ENCODE peak calls at places on chromosomes 7 and 10, in eight cellular contexts. One of them, this sample, is unnamed.
A peak's percentile ranks its signal among the peaks of the same experiment; 100 is the strongest.

GRCh38 chr10:63430091-63430998 is 35.4 kb downstream of the JMJD1C start:
- DNase-seq in RWPE2: no peak
- DNase-seq in CD8-positive, alpha-beta T cell: no peak
- DNase-seq in pancreas: no peak
- DNase-seq in left ventricle myocardium inferior: no peak
- DNase-seq in transverse colon: no peak
- DNase-seq in fibroblast of pulmonary artery: peak; percentile 85
- DNase-seq in psoas muscle: no peak
- DNase-seq in this sample: peak; percentile 83

GRCh38 chr7:134941185-134941900 is 45.0 kb upstream of the AGBL3 start:
- DNase-seq in RWPE2: no peak
- DNase-seq in psoas muscle: no peak
- DNase-seq in left ventricle myocardium inferior: no peak
- DNase-seq in pancreas: no peak
- DNase-seq in CD8-positive, alpha-beta T cell: no peak
- DNase-seq in fibroblast of pulmonary artery: peak; percentile 95
- DNase-seq in transverse colon: no peak
- DNase-seq in this sample: peak; percentile 95

GRCh38 chr7:100483101-100483727 is 513 bp upstream of the NYAP1 start:
- DNase-seq in psoas muscle: peak; percentile 67
- DNase-seq in CD8-positive, alpha-beta T cell: peak; percentile 69
- DNase-seq in transverse colon: peak; percentile 80
- DNase-seq in left ventricle myocardium inferior: peak; percentile 74
- DNase-seq in fibroblast of pulmonary artery: peak; percentile 55
- DNase-seq in pancreas: no peak
- DNase-seq in RWPE2: no peak
- DNase-seq in this sample: peak; percentile 37

GRCh38 chr10:106086391-106086790 is 1078.1 kb downstream of the SORCS1 start:
- DNase-seq in transverse colon: no peak
- DNase-seq in psoas muscle: no peak
- DNase-seq in left ventricle myocardium inferior: no peak
- DNase-seq in RWPE2: no peak
- DNase-seq in pancreas: no peak
- DNase-seq in fibroblast of pulmonary artery: no peak
- DNase-seq in CD8-positive, alpha-beta T cell: no peak
- DNase-seq in this sample: no peak

GRCh38 chr7:108129018-108129965 is 869 bp downstream of the LAMB4 start:
- DNase-seq in transverse colon: no peak
- DNase-seq in psoas muscle: no peak
- DNase-seq in left ventricle myocardium inferior: no peak
- DNase-seq in CD8-positive, alpha-beta T cell: no peak
- DNase-seq in pancreas: no peak
- DNase-seq in RWPE2: no peak
- DNase-seq in fibroblast of pulmonary artery: no peak
- DNase-seq in this sample: no peak

GRCh38 chr10:50874723-50875122 is 10.7 kb downstream of the A1CF start:
- DNase-seq in pancreas: no peak
- DNase-seq in psoas muscle: no peak
- DNase-seq in fibroblast of pulmonary artery: no peak
- DNase-seq in RWPE2: no peak
- DNase-seq in transverse colon: peak; percentile 22
- DNase-seq in left ventricle myocardium inferior: no peak
- DNase-seq in CD8-positive, alpha-beta T cell: no peak
- DNase-seq in this sample: no peak

GRCh38 chr10:49534670-49535381 is 4.1 kb downstream of the ERCC6 start:
- DNase-seq in RWPE2: no peak
- DNase-seq in left ventricle myocardium inferior: no peak
- DNase-seq in psoas muscle: no peak
- DNase-seq in transverse colon: no peak
- DNase-seq in pancreas: no peak
- DNase-seq in CD8-positive, alpha-beta T cell: no peak
- DNase-seq in fibroblast of pulmonary artery: peak; percentile 74
- DNase-seq in this sample: peak; percentile 87

GRCh38 chr10:5666324-5667220 is at the start of gene ASB13:
- DNase-seq in pancreas: peak; percentile 76
- DNase-seq in left ventricle myocardium inferior: peak; percentile 81
- DNase-seq in fibroblast of pulmonary artery: peak; percentile 43
- DNase-seq in transverse colon: peak; percentile 80
- DNase-seq in RWPE2: no peak
- DNase-seq in CD8-positive, alpha-beta T cell: no peak
- DNase-seq in psoas muscle: peak; percentile 81
- DNase-seq in this sample: peak; percentile 54

GRCh38 chr10:132850246-132850645 is 64.3 kb upstream of the NKX6-2 start:
- DNase-seq in pancreas: no peak
- DNase-seq in fibroblast of pulmonary artery: no peak
- DNase-seq in RWPE2: peak; percentile 51
- DNase-seq in CD8-positive, alpha-beta T cell: no peak
- DNase-seq in transverse colon: no peak
- DNase-seq in left ventricle myocardium inferior: no peak
- DNase-seq in psoas muscle: no peak
- DNase-seq in this sample: no peak

GRCh38 chr7:18202315-18203045 is 174.8 kb upstream of the PRPS1L1 start:
- DNase-seq in CD8-positive, alpha-beta T cell: no peak
- DNase-seq in fibroblast of pulmonary artery: no peak
- DNase-seq in pancreas: no peak
- DNase-seq in RWPE2: no peak
- DNase-seq in psoas muscle: no peak
- DNase-seq in left ventricle myocardium inferior: no peak
- DNase-seq in transverse colon: no peak
- DNase-seq in this sample: no peak

GRCh38 chr10:103967433-103968142 is 648 bp downstream of the SLK start:
- DNase-seq in CD8-positive, alpha-beta T cell: no peak
- DNase-seq in psoas muscle: no peak
- DNase-seq in left ventricle myocardium inferior: no peak
- DNase-seq in transverse colon: peak; percentile 32
- DNase-seq in RWPE2: no peak
- DNase-seq in pancreas: peak; percentile 41
- DNase-seq in fibroblast of pulmonary artery: peak; percentile 24
- DNase-seq in this sample: peak; percentile 32

GRCh38 chr10:25758041-25758457 is 176.0 kb upstream of the MYO3A start:
- DNase-seq in psoas muscle: no peak
- DNase-seq in pancreas: no peak
- DNase-seq in left ventricle myocardium inferior: no peak
- DNase-seq in CD8-positive, alpha-beta T cell: no peak
- DNase-seq in RWPE2: no peak
- DNase-seq in transverse colon: no peak
- DNase-seq in fibroblast of pulmonary artery: peak; percentile 41
- DNase-seq in this sample: peak; percentile 47

GRCh38 chr10:102230861-102231356 is 4.8 kb downstream of the ELOVL3 start:
- DNase-seq in pancreas: peak; percentile 25
- DNase-seq in CD8-positive, alpha-beta T cell: no peak
- DNase-seq in left ventricle myocardium inferior: peak; percentile 22
- DNase-seq in fibroblast of pulmonary artery: peak; percentile 17
- DNase-seq in transverse colon: peak; percentile 48
- DNase-seq in RWPE2: no peak
- DNase-seq in psoas muscle: peak; percentile 40
- DNase-seq in this sample: peak; percentile 28
- TF ChIP-seq CTCF in pancreas: no peak
- TF ChIP-seq CTCF in CD8-positive, alpha-beta T cell: no peak
- TF ChIP-seq CTCF in left ventricle myocardium inferior: peak; percentile 41
- TF ChIP-seq CTCF in fibroblast of pulmonary artery: peak; percentile 24
- TF ChIP-seq CTCF in transverse colon: peak; percentile 43
- TF ChIP-seq CTCF in RWPE2: no peak
- TF ChIP-seq CTCF in psoas muscle: no peak
- TF ChIP-seq CTCF in this sample: peak; percentile 40

GRCh38 chr10:31508234-31508633 is 189.2 kb downstream of the ZEB1 start:
- DNase-seq in RWPE2: peak; percentile 18
- DNase-seq in CD8-positive, alpha-beta T cell: no peak
- DNase-seq in pancreas: no peak
- DNase-seq in transverse colon: no peak
- DNase-seq in left ventricle myocardium inferior: no peak
- DNase-seq in fibroblast of pulmonary artery: no peak
- DNase-seq in psoas muscle: no peak
- DNase-seq in this sample: no peak
- H3K4me3 ChIP-seq in RWPE2: no peak overlapping the region
- H3K4me3 ChIP-seq in CD8-positive, alpha-beta T cell: no peak overlapping the region
- H3K4me3 ChIP-seq in pancreas: no peak overlapping the region
- H3K4me3 ChIP-seq in transverse colon: no peak overlapping the region
- H3K4me3 ChIP-seq in left ventricle myocardium inferior: no peak overlapping the region
- H3K4me3 ChIP-seq in fibroblast of pulmonary artery: no peak overlapping the region
- H3K4me3 ChIP-seq in psoas muscle: no peak overlapping the region
- H3K4me3 ChIP-seq in this sample: no peak overlapping the region

GRCh38 chr10:97182327-97182990 is 3.3 kb downstream of the SLIT1 start:
- DNase-seq in psoas muscle: no peak
- DNase-seq in transverse colon: no peak
- DNase-seq in fibroblast of pulmonary artery: no peak
- DNase-seq in CD8-positive, alpha-beta T cell: no peak
- DNase-seq in RWPE2: no peak
- DNase-seq in pancreas: no peak
- DNase-seq in left ventricle myocardium inferior: no peak
- DNase-seq in this sample: no peak
- TF ChIP-seq CTCF in psoas muscle: no peak
- TF ChIP-seq CTCF in transverse colon: no peak
- TF ChIP-seq CTCF in fibroblast of pulmonary artery: no peak
- TF ChIP-seq CTCF in CD8-positive, alpha-beta T cell: no peak
- TF ChIP-seq CTCF in RWPE2: no peak
- TF ChIP-seq CTCF in pancreas: no peak
- TF ChIP-seq CTCF in left ventricle myocardium inferior: no peak
- TF ChIP-seq CTCF in this sample: no peak

GRCh38 chr10:113099431-113100298 is 149.6 kb downstream of the TCF7L2 start:
- DNase-seq in fibroblast of pulmonary artery: peak; percentile 68
- DNase-seq in psoas muscle: no peak
- DNase-seq in RWPE2: peak; percentile 73
- DNase-seq in left ventricle myocardium inferior: no peak
- DNase-seq in CD8-positive, alpha-beta T cell: no peak
- DNase-seq in pancreas: no peak
- DNase-seq in transverse colon: no peak
- DNase-seq in this sample: peak; percentile 37
- H3K4me3 ChIP-seq in fibroblast of pulmonary artery: no peak overlapping the region
- H3K4me3 ChIP-seq in psoas muscle: no peak overlapping the region
- H3K4me3 ChIP-seq in RWPE2: no peak overlapping the region
- H3K4me3 ChIP-seq in left ventricle myocardium inferior: no peak overlapping the region
- H3K4me3 ChIP-seq in CD8-positive, alpha-beta T cell: no peak overlapping the region
- H3K4me3 ChIP-seq in pancreas: no peak overlapping the region
- H3K4me3 ChIP-seq in transverse colon: no peak overlapping the region
- H3K4me3 ChIP-seq in this sample: no peak overlapping the region

GRCh38 chr7:19491821-19492452 is 216.9 kb downstream of the POLR1F start:
- DNase-seq in pancreas: no peak
- DNase-seq in left ventricle myocardium inferior: no peak
- DNase-seq in transverse colon: no peak
- DNase-seq in RWPE2: no peak
- DNase-seq in psoas muscle: no peak
- DNase-seq in CD8-positive, alpha-beta T cell: no peak
- DNase-seq in fibroblast of pulmonary artery: peak; percentile 68
- DNase-seq in this sample: peak; percentile 66
- TF ChIP-seq CTCF in pancreas: no peak
- TF ChIP-seq CTCF in left ventricle myocardium inferior: peak; percentile 55
- TF ChIP-seq CTCF in transverse colon: no peak
- TF ChIP-seq CTCF in RWPE2: peak; percentile 86
- TF ChIP-seq CTCF in psoas muscle: peak; percentile 30
- TF ChIP-seq CTCF in CD8-positive, alpha-beta T cell: peak; percentile 24
- TF ChIP-seq CTCF in fibroblast of pulmonary artery: peak; percentile 73
- TF ChIP-seq CTCF in this sample: peak; percentile 63

GRCh38 chr7:110534241-110534931 is 556.5 kb upstream of the LRRN3 start:
- DNase-seq in fibroblast of pulmonary artery: peak; percentile 2
- DNase-seq in RWPE2: peak; percentile 86
- DNase-seq in CD8-positive, alpha-beta T cell: no peak
- DNase-seq in transverse colon: no peak
- DNase-seq in psoas muscle: no peak
- DNase-seq in pancreas: no peak
- DNase-seq in left ventricle myocardium inferior: no peak
- DNase-seq in this sample: no peak
- H3K4me3 ChIP-seq in fibroblast of pulmonary artery: no peak overlapping the region
- H3K4me3 ChIP-seq in RWPE2: no peak overlapping the region
- H3K4me3 ChIP-seq in CD8-positive, alpha-beta T cell: no peak overlapping the region
- H3K4me3 ChIP-seq in transverse colon: no peak overlapping the region
- H3K4me3 ChIP-seq in psoas muscle: no peak overlapping the region
- H3K4me3 ChIP-seq in pancreas: no peak overlapping the region
- H3K4me3 ChIP-seq in left ventricle myocardium inferior: no peak overlapping the region
- H3K4me3 ChIP-seq in this sample: no peak overlapping the region

DNA sequence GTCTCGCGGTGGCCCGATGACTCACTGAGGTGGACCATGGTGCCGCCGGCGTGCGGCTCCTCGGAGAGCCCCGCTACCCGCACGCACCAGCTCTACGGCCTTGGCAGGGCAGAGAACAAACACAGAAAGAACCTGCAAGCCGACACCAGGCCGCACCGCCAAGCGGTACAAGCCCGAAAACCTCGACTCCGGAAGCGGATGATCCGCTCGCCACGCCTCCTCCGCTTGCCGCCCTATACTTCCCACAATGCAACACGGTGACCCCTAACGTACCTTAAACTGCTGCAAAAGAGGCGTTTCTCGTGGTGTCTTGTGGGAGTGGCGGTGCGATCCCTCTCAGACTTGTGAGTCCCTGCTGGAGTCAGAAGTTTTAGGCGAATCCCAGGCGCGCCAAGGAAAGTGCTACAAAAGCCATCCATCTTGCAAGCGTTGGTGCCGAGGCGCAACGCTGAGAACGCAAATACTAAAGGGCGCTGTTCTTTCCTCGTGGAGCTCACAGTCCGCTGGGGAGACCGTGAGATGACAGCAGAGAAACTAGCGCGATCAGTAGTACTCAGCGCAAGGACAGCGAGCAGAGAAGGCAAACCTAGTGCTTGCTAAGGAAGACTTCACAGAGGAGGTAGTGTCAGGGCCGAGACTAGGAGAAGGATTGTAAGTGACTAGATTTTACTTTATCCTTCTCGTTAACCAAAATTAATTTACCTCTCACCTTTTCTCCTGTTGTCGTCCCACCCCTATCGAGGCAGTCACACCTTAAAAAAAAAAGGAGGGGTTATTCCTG is at the start of gene MRPS16:
- DNase-seq in fibroblast of pulmonary artery: peak; percentile 98
- DNase-seq in psoas muscle: peak; percentile 93
- DNase-seq in RWPE2: peak; percentile 93
- DNase-seq in pancreas: peak; percentile 94
- DNase-seq in transverse colon: peak; percentile 96
- DNase-seq in left ventricle myocardium inferior: peak; percentile 93
- DNase-seq in CD8-positive, alpha-beta T cell: peak; percentile 86
- DNase-seq in this sample: peak; percentile 98
- TF ChIP-seq CTCF in fibroblast of pulmonary artery: no peak
- TF ChIP-seq CTCF in psoas muscle: no peak
- TF ChIP-seq CTCF in RWPE2: no peak
- TF ChIP-seq CTCF in pancreas: no peak
- TF ChIP-seq CTCF in transverse colon: peak; percentile 23
- TF ChIP-seq CTCF in left ventricle myocardium inferior: peak; percentile 14
- TF ChIP-seq CTCF in CD8-positive, alpha-beta T cell: no peak
- TF ChIP-seq CTCF in this sample: no peak

DNA sequence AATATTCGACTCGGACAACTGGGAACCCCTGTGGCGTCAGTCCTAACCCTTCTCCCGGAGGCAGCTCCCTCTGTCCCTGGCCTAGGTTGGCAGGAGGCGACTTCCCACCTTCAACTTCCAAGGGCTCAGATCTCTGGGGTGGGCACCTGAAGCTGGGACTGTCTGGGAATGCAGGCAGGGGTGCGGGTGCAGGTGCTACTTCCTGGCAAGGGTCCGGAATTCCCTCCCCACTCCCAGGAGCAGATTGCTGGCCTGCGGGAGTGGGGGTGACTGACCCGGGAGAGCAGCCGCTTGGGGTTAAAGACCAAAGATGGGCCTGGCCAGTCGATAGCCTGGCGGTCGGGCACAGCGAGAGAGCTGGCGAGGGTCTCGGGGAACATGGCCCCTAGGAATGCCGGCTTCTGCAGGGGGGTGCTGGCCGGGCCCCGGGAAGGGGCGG is 390 bp downstream of the EPHA1 start:
- DNase-seq in fibroblast of pulmonary artery: no peak
- DNase-seq in CD8-positive, alpha-beta T cell: no peak
- DNase-seq in RWPE2: no peak
- DNase-seq in left ventricle myocardium inferior: no peak
- DNase-seq in psoas muscle: no peak
- DNase-seq in pancreas: no peak
- DNase-seq in transverse colon: no peak
- DNase-seq in this sample: no peak
- H3K4me3 ChIP-seq in fibroblast of pulmonary artery: no peak overlapping the region
- H3K4me3 ChIP-seq in CD8-positive, alpha-beta T cell: peak overlapping the region; percentile 56
- H3K4me3 ChIP-seq in RWPE2: peak overlapping the region; percentile 64
- H3K4me3 ChIP-seq in left ventricle myocardium inferior: peak overlapping the region; percentile 48
- H3K4me3 ChIP-seq in psoas muscle: no peak overlapping the region
- H3K4me3 ChIP-seq in pancreas: peak overlapping the region; percentile 57
- H3K4me3 ChIP-seq in transverse colon: peak overlapping the region; percentile 57
- H3K4me3 ChIP-seq in this sample: no peak overlapping the region

This sample was measured in cardiac fibroblast.